ENCODE peak calls at places on chromosomes 3 and 15, in five cellular contexts. W is transverse colon, U is tibial artery, P is psoas muscle, T is stomach. Y is an unnamed sample.

GRCh38 chr15:73888224-73889041 is 15.1 kb downstream of the TBC1D21 start:
- DNase-seq in W (no peak), U (no peak), P (no peak), T (no peak), Y (no peak)

GRCh38 chr15:57112178-57112577 is 193.7 kb downstream of the TCF12 start:
- DNase-seq in W (no peak), U (no peak), P (peak), T (no peak), Y (no peak)

GRCh38 chr3:64355473-64355872 is 130.2 kb upstream of the PRICKLE2 start:
- DNase-seq in W (no peak), U (no peak), P (no peak), T (no peak), Y (no peak)

GRCh38 chr3:188243124-188243795 is 89.3 kb downstream of the LPP start:
- DNase-seq in W (no peak), U (no peak), P (no peak), T (no peak), Y (no peak)

GRCh38 chr15:45802140-45802539 is 167.3 kb downstream of the SQOR start:
- DNase-seq in W (peak), U (no peak), P (no peak), T (no peak), Y (no peak)

GRCh38 chr15:42285042-42285441 is 11.8 kb upstream of the TMEM87A start:
- DNase-seq in W (no peak), U (no peak), P (no peak), T (no peak), Y (no peak)

GRCh38 chr3:58026598-58026997 is 18.4 kb downstream of the FLNB start:
- DNase-seq in W (no peak), U (no peak), P (no peak), T (no peak), Y (no peak)

GRCh38 chr15:89090791-89091666 is 2.8 kb downstream of the ABHD2 start:
- DNase-seq in W (peak), U (peak), P (peak), T (peak), Y (peak)

GRCh38 chr3:149382091-149382467 is 4.6 kb upstream of the TM4SF1 start:
- DNase-seq in W (no peak), U (no peak), P (no peak), T (no peak), Y (no peak)

GRCh38 chr15:29613951-29614382 is 208.3 kb downstream of the TJP1 start:
- DNase-seq in W (no peak), U (no peak), P (no peak), T (no peak), Y (no peak)

GRCh38 chr3:190911382-190911781 is 48.9 kb upstream of the GMNC start:
- DNase-seq in W (no peak), U (no peak), P (no peak), T (no peak), Y (no peak)

GRCh38 chr15:70423267-70423666 is 325.6 kb upstream of the TLE3 start:
- DNase-seq in W (no peak), U (no peak), P (no peak), T (no peak), Y (no peak)

GRCh38 chr3:126117786-126118185 is 33.9 kb upstream of the SLC41A3 start:
- DNase-seq in W (peak), U (no peak), P (no peak), T (no peak), Y (peak)

GRCh38 chr3:4906107-4906621 is 73.1 kb upstream of the BHLHE40 start:
- DNase-seq in W (no peak), U (no peak), P (no peak), T (no peak), Y (no peak)

GRCh38 chr3:34837848-34838741 is 801.2 kb upstream of the ARPP21 start:
- DNase-seq in W (no peak), U (no peak), P (no peak), T (no peak), Y (no peak)

GRCh38 chr3:2540115-2540514 is 441.4 kb downstream of the CNTN4 start:
- DNase-seq in W (no peak), U (no peak), P (no peak), T (no peak), Y (no peak)

GRCh38 chr15:56654624-56655023 is 78.7 kb downstream of the ZNF280D start:
- DNase-seq in W (no peak), U (no peak), P (no peak), T (no peak), Y (no peak)

GRCh38 chr3:4995500-4996053 is 16.3 kb downstream of the BHLHE40 start:
- DNase-seq in W (no peak), U (no peak), P (peak), T (no peak), Y (peak)

GRCh38 chr3:140723576-140723975 is 45.7 kb downstream of the TRIM42 start:
- DNase-seq in W (no peak), U (no peak), P (no peak), T (no peak), Y (no peak)

GRCh38 chr3:172703966-172704365 is 6.9 kb downstream of the NCEH1 start:
- DNase-seq in W (no peak), U (no peak), P (no peak), T (no peak), Y (no peak)

GRCh38 chr3:192481638-192482037 is 245.7 kb downstream of the FGF12 start:
- DNase-seq in W (no peak), U (no peak), P (no peak), T (no peak), Y (no peak)

GRCh38 chr15:70762469-70763119 is 764 bp downstream of the UACA start:
- DNase-seq in W (peak), U (peak), P (peak), T (peak), Y (peak)

GRCh38 chr15:74988007-74988800 is 7.2 kb upstream of the SCAMP5 start:
- DNase-seq in W (peak), U (no peak), P (no peak), T (peak), Y (peak)

GRCh38 chr3:133461291-133461690 is 61.4 kb downstream of the BFSP2 start:
- DNase-seq in W (peak), U (no peak), P (no peak), T (no peak), Y (no peak)

GRCh38 chr3:130870423-130870822 is 23.5 kb upstream of the ATP2C1 start:
- DNase-seq in W (no peak), U (no peak), P (no peak), T (no peak), Y (no peak)

GRCh38 chr3:107643038-107643883 is 120.5 kb downstream of the BBX start:
- DNase-seq in W (no peak), U (no peak), P (no peak), T (no peak), Y (no peak)

GRCh38 chr15:50702762-50703334 is 16.3 kb upstream of the TRPM7 start:
- DNase-seq in W (no peak), U (no peak), P (no peak), T (no peak), Y (no peak)

GRCh38 chr15:50698101-50698500 is 11.5 kb upstream of the TRPM7 start:
- DNase-seq in W (no peak), U (no peak), P (no peak), T (no peak), Y (no peak)

DNA sequence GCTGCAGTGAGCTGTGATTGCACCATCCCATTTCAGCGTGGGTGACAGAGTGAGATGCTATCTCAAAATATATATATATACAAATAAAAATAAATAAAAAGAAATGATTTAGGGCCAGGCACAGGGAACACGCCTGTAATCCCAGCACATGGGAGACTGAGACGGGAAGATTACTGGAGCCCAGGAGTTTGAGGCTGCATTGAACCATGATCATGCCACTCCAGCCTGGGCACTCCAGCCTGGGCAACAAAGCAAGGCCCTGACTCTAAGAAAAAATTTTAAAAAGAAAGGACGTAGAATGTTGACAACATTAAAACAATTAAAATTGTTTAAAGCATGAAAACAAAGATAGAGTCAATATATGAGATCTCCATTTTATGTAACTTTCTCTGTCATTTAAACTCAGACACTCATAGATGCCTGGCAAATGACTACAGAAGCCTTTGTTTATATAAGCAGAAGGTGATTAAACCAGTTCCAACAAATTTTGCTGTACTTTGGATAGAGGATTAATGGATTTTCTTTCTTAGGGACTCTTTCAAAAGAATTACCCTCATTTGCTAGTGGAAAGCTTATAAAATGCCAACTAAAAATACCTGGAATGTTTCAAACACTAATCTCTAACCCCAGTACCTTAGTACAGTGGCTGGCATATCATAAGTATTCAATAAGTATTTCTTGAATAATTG is 10.7 kb upstream of the TRPM7 start:
- DNase-seq in W (no peak), U (no peak), P (no peak), T (no peak), Y (no peak)
- H3K27ac ChIP-seq in W (no peak), U (no peak), P (no peak), T (no peak), Y (no peak)

GRCh38 chr15:83657549-83657948 is 3.6 kb downstream of the ADAMTSL3 start:
- DNase-seq in W (no peak), U (no peak), P (no peak), T (no peak), Y (no peak)

GRCh38 chr15:83656943-83657528 is 3.1 kb downstream of the ADAMTSL3 start:
- DNase-seq in W (no peak), U (no peak), P (no peak), T (no peak), Y (no peak)

GRCh38 chr15:83656192-83656591 is 2.3 kb downstream of the ADAMTSL3 start:
- DNase-seq in W (no peak), U (no peak), P (no peak), T (no peak), Y (no peak)

GRCh38 chr15:83658406-83658805 is 4.5 kb downstream of the ADAMTSL3 start:
- DNase-seq in W (no peak), U (no peak), P (peak), T (no peak), Y (no peak)

DNA sequence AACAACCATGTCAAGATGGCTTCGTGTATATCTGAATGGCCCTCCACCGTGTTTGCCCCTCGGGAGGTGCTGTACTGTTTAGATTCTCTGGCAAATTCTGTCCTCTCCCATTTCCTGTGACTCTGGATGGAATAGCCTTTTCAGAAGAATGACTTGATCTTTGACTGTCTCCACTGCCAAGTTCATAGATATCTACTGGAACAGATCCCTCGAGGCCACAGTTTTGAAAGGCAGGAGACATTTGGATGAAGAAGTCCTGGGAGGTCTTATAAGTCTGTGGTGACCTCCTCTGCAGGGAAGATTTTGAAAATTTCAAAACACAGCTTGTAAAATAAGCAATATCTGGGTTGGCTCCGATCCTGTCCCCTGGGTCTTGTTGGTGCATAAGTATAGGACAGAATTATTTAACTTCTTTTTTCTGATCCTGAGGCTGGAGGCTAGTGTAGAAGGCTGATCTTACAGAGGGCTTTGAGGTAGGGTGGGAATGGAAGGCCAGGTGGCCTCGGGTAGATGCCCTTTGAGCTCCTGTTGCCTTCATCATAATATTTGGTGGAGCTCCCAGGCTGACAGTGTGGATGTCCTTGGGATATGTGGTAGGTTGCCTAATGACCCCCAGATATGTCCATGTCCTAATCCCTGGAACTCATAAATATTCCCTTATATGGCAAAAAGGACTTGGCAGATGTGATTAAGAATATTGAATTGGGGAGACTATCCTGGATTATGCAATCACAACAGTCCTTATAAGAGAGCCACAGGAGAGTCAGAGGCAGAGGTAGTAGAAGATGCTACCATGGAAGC is 5.3 kb downstream of the ADAMTSL3 start:
- DNase-seq in W (no peak), U (peak), P (peak), T (no peak), Y (no peak)
- H3K27ac ChIP-seq in W (peak), U (peak), P (no peak), T (peak), Y (no peak)

GRCh38 chr3:196528639-196529233 is 13.6 kb upstream of the SMCO1 start:
- DNase-seq in W (peak), U (peak), P (peak), T (peak), Y (peak)
- H3K27ac ChIP-seq in W (peak), U (no peak), P (no peak), T (peak), Y (no peak)

GRCh38 chr15:31557899-31558298 is 231.3 kb downstream of the KLF13 start:
- DNase-seq in W (no peak), U (no peak), P (no peak), T (no peak), Y (no peak)

GRCh38 chr15:31561156-31561555 is 234.5 kb downstream of the KLF13 start:
- DNase-seq in W (no peak), U (no peak), P (no peak), T (no peak), Y (no peak)

GRCh38 chr15:31563421-31563820 is 236.8 kb downstream of the KLF13 start:
- DNase-seq in W (no peak), U (no peak), P (no peak), T (no peak), Y (no peak)

GRCh38 chr15:31558840-31559239 is 232.2 kb downstream of the KLF13 start:
- DNase-seq in W (no peak), U (no peak), P (no peak), T (no peak), Y (no peak)

GRCh38 chr15:31560643-31561042 is 234.0 kb downstream of the KLF13 start:
- DNase-seq in W (no peak), U (no peak), P (no peak), T (no peak), Y (no peak)
- H3K27ac ChIP-seq in W (no peak), U (no peak), P (no peak), T (no peak), Y (no peak)